ENCODE peak calls at places on chromosomes 1 and 21, in four cellular contexts. D, G, J and U are unnamed samples.

GRCh38 chr1:230509281-230509977 is 83.3 kb upstream of the PGBD5 start:
- DNase-seq in G (peak; percentile 17), D (no peak), J (no peak), U (no peak)

GRCh38 chr1:228315484-228315944 is 91.1 kb downstream of the TRIM11 start:
- DNase-seq in G (no peak), J (no peak), D (peak; percentile 4), U (peak; percentile 31)

GRCh38 chr1:32967863-32968571 is 3.4 kb upstream of the RNF19B start:
- DNase-seq in G (no peak), J (no peak), D (no peak), U (no peak)

GRCh38 chr21:34791776-34792503 is 123.1 kb downstream of the CLIC6 start:
- DNase-seq in G (no peak), D (no peak), J (no peak), U (no peak)

GRCh38 chr1:53377438-53377841 is 49.6 kb upstream of the LRP8 start:
- DNase-seq in G (no peak), D (peak; percentile 35), J (no peak), U (no peak)

GRCh38 chr1:66758247-66758755 is 6.0 kb downstream of the DYNLT5 start:
- DNase-seq in G (no peak), J (no peak), D (no peak), U (no peak)

GRCh38 chr1:1429671-1430073 is 5.8 kb upstream of the VWA1 start:
- DNase-seq in D (peak; percentile 41), J (no peak), G (no peak), U (no peak)

GRCh38 chr1:246506440-246506784 is 667 bp downstream of the SMYD3 start:
- DNase-seq in D (no peak), J (no peak), G (peak; percentile 12), U (no peak)

GRCh38 chr1:35264035-35264434 is 4.5 kb upstream of the ZMYM4 start:
- DNase-seq in J (no peak), D (no peak), G (no peak), U (no peak)

GRCh38 chr1:25756210-25756609 is 43.8 kb upstream of the SELENON start:
- DNase-seq in D (no peak), J (no peak), G (no peak), U (no peak)

GRCh38 chr1:51284487-51284954 is 45.8 kb downstream of the TTC39A start:
- DNase-seq in D (peak; percentile 42), J (peak; percentile 33), G (no peak), U (no peak)

GRCh38 chr1:233614743-233615521 is 1.0 kb downstream of the KCNK1 start:
- DNase-seq in J (peak; percentile 26), D (no peak), G (no peak), U (peak; percentile 57)

GRCh38 chr1:4630561-4630960 is 23.8 kb upstream of the AJAP1 start:
- DNase-seq in D (no peak), J (no peak), G (no peak), U (no peak)

GRCh38 chr1:89005286-89006151 is 13.1 kb upstream of the KYAT3 start:
- DNase-seq in D (no peak), G (no peak), J (peak; percentile 30), U (no peak)

GRCh38 chr1:226407497-226408284 is at the start of gene PARP1:
- DNase-seq in D (peak; percentile 93), G (peak; percentile 88), J (peak; percentile 90), U (peak; percentile 95)
- TF ChIP-seq POLR2A in D (peak; percentile 34), G (no peak), J (peak; percentile 65), U (peak; percentile 24)

DNA sequence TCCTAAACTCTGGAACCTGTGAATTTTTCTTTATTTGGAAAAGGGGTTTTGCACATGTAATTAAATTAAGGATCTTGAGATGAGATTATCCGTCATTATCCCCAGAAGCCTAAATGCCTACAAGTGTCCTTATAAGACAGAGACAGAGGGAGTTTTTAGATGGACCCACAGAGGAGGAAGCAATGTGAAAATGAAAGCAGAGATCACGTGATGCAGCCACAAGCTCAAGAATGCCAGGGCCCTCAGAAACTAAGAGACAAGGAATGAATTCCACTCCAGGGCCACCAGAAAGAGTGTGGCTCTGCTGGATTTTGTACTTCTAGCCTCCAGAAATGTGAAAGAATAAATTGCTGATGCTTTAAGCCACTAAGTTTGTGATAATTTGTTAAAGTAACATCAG is 183.6 kb upstream of the UBE2U start:
- DNase-seq in J (peak; percentile 18), D (no peak), G (peak; percentile 53), U (no peak)
- H3K4me3 ChIP-seq in J (no peak overlapping the region), D (peak overlapping the region; percentile 12), G (no peak overlapping the region), U (no peak overlapping the region)

GRCh38 chr21:45542667-45543370 is 579 bp upstream of the SLC19A1 start:
- DNase-seq in D (no peak), J (no peak), G (peak; percentile 15), U (peak; percentile 49)

GRCh38 chr21:45541221-45542039 is 810 bp downstream of the SLC19A1 start:
- DNase-seq in D (peak; percentile 84), G (peak; percentile 75), J (peak; percentile 87), U (peak; percentile 92)

GRCh38 chr21:45543371-45543709 is 1.1 kb upstream of the SLC19A1 start:
- DNase-seq in J (no peak), G (no peak), D (no peak), U (no peak)

GRCh38 chr21:45543710-45544448 is 1.6 kb upstream of the SLC19A1 start:
- DNase-seq in D (no peak), J (no peak), G (no peak), U (peak; percentile 44)

GRCh38 chr21:45542242-45542666 is at the start of gene SLC19A1:
- DNase-seq in J (peak; percentile 78), D (peak; percentile 86), G (peak; percentile 23), U (peak; percentile 69)
- TF ChIP-seq POLR2A in J (no peak), D (no peak), G (no peak), U (no peak)

GRCh38 chr1:114390960-114391359 is 120.0 kb downstream of the TRIM33 start:
- DNase-seq in J (no peak), G (no peak), D (no peak), U (no peak)
- H3K4me3 ChIP-seq in J (no peak overlapping the region), G (no peak overlapping the region), D (no peak overlapping the region), U (no peak overlapping the region)

GRCh38 chr1:37947364-37947763 is 511 bp upstream of the INPP5B start:
- DNase-seq in J (peak; percentile 67), G (no peak), D (no peak), U (no peak)
- TF ChIP-seq POLR2A in J (peak; percentile 58), G (no peak), D (no peak), U (no peak)

GRCh38 chr1:156502749-156503671 is 2.4 kb upstream of the MEF2D start:
- DNase-seq in J (peak; percentile 74), G (peak; percentile 83), D (peak; percentile 91), U (no peak)
- H3K4me3 ChIP-seq in J (no peak overlapping the region), G (no peak overlapping the region), D (peak overlapping the region; percentile 33), U (no peak overlapping the region)

GRCh38 chr1:156727914-156728598 is at the start of gene METTL25B:
- DNase-seq in G (peak; percentile 75), J (peak; percentile 88), D (peak; percentile 86), U (peak; percentile 79)
- TF ChIP-seq POLR2A in G (no peak), J (peak; percentile 73), D (no peak), U (no peak)

DNA sequence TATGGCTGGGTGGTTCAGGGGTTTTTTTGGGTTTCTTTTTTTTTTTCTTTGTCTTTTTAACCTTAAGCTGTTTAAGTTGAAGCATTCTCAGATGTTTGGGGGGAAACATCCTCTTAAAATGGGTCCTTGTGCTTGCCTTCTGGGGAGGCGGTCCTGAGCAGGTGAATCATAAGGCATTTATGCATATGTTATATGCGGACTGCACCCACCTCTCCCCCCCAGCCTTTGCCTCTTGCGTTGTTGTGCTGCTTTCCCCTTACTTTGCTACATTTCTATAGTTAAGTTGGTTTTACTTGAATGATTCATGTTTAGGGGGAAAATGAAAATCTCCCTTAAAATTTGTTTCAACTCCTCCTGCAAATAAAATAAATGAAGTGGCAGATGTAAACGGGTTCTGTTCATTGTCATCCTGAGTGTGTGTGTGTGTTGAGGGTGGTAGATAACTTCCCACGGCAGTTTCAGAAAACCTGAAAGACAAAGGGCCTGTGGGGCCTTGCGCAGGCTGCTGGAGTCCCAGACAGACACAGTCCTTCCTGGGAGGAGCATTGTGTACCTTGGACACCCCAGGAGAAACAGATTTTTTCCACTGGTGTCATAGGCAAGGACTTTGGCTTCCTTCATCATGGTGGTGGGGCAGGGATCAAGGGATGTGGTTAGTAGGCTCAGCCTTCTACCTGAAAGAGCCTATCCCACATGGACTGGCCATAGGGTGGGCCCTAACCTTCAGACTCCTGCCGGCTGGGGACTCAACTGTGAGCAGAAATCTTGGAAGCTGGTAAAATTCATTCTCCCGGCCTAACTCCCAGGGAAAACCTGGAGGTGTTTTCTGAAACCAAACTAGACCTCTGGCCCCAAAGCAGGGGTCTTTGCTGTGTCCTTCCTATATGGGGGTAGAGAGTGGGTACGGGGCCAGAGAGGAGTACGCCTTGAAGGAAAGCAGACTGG is 926 bp upstream of the SH3D21 start:
- DNase-seq in G (no peak), J (peak; percentile 40), D (no peak), U (peak; percentile 76)
- H3K4me3 ChIP-seq in G (no peak overlapping the region), J (no peak overlapping the region), D (no peak overlapping the region), U (no peak overlapping the region)